ENCODE peak calls at places on chromosomes 13 and 19, in seven cellular contexts. C is AG04449, A is Caco-2, Y is mesendoderm, W is adrenal gland, G is HAP-1, L is mesenchymal stem cell. X is an unnamed sample.
A peak's percentile ranks its signal among the peaks of the same experiment; 100 is the strongest.

GRCh38 chr19:45640849-45641273 is 1.7 kb upstream of the EML2 start:
- DNase-seq in C (no peak), A (no peak), Y (no peak), W (no peak), G (no peak), L (no peak), X (no peak)

GRCh38 chr13:52846567-52847321 is 1.7 kb downstream of the PCDH8 start:
- DNase-seq in C (no peak), A (no peak), Y (peak; percentile 85), W (no peak), G (peak; percentile 81), L (no peak), X (peak; percentile 51)

GRCh38 chr19:47097396-47098217 is 16.0 kb downstream of the ZC3H4 start:
- DNase-seq in C (no peak), A (no peak), Y (no peak), W (no peak), G (no peak), L (no peak), X (no peak)

GRCh38 chr13:108508263-108508662 is 121.1 kb upstream of the MYO16 start:
- DNase-seq in C (no peak), A (peak; percentile 16), Y (peak; percentile 76), W (no peak), G (no peak), L (peak; percentile 41), X (peak; percentile 12)

GRCh38 chr19:54002495-54003315 is 11.3 kb downstream of the CACNG6 start:
- DNase-seq in C (no peak), A (no peak), Y (no peak), W (no peak), G (no peak), L (no peak), X (no peak)

GRCh38 chr19:35362261-35363000 is 4.2 kb downstream of the FFAR3 start:
- DNase-seq in C (no peak), A (no peak), Y (no peak), W (peak; percentile 30), G (no peak), L (no peak), X (no peak)

GRCh38 chr13:29849731-29850212 is 645 bp downstream of the UBL3 start:
- DNase-seq in C (no peak), A (peak; percentile 76), Y (peak; percentile 79), W (peak; percentile 82), G (peak; percentile 65), L (peak; percentile 84), X (peak; percentile 54)

GRCh38 chr19:5308471-5309437 is 31.9 kb downstream of the PTPRS start:
- DNase-seq in C (peak; percentile 47), A (no peak), Y (peak; percentile 51), W (peak; percentile 83), G (peak; percentile 88), L (no peak), X (peak; percentile 94)

GRCh38 chr19:6613711-6614110 is 22.8 kb upstream of the CD70 start:
- DNase-seq in C (no peak), A (no peak), Y (no peak), W (no peak), G (no peak), L (no peak), X (no peak)

GRCh38 chr13:71610876-71611275 is 256.1 kb downstream of the DACH1 start:
- DNase-seq in C (no peak), A (no peak), Y (no peak), W (no peak), G (peak; percentile 54), L (peak; percentile 30), X (no peak)

GRCh38 chr19:19911150-19911549 is 10.4 kb downstream of the ZNF93 start:
- DNase-seq in C (no peak), A (no peak), Y (peak; percentile 16), W (no peak), G (no peak), L (peak; percentile 54), X (no peak)

GRCh38 chr19:47247308-47247990 is 8.9 kb upstream of the CCDC9 start:
- DNase-seq in C (no peak), A (peak; percentile 82), Y (peak; percentile 83), W (peak; percentile 94), G (peak; percentile 86), L (peak; percentile 78), X (peak; percentile 87)

GRCh38 chr19:55145241-55145640 is 3.8 kb downstream of the TNNT1 start:
- DNase-seq in C (no peak), A (no peak), Y (no peak), W (no peak), G (no peak), L (no peak), X (no peak)

GRCh38 chr13:45411631-45412030 is 6.5 kb downstream of the SLC25A30 start:
- DNase-seq in C (no peak), A (no peak), Y (no peak), W (no peak), G (no peak), L (no peak), X (no peak)

GRCh38 chr13:45412274-45413049 is 5.7 kb downstream of the SLC25A30 start:
- DNase-seq in C (no peak), A (no peak), Y (no peak), W (no peak), G (no peak), L (peak; percentile 56), X (no peak)

GRCh38 chr13:45415112-45415511 is 3.1 kb downstream of the SLC25A30 start:
- DNase-seq in C (no peak), A (no peak), Y (no peak), W (no peak), G (no peak), L (no peak), X (no peak)

GRCh38 chr13:45411226-45411625 is 6.9 kb downstream of the SLC25A30 start:
- DNase-seq in C (no peak), A (no peak), Y (no peak), W (no peak), G (no peak), L (no peak), X (no peak)

GRCh38 chr13:45413826-45414312 is 4.3 kb downstream of the SLC25A30 start:
- DNase-seq in C (no peak), A (no peak), Y (no peak), W (no peak), G (no peak), L (no peak), X (no peak)
- H3K4me3 ChIP-seq in C (no peak overlapping the region), A (no peak overlapping the region), Y (no peak overlapping the region), W (no peak overlapping the region), G (no peak overlapping the region), L (peak overlapping the region; percentile 59), X (no peak overlapping the region)

DNA sequence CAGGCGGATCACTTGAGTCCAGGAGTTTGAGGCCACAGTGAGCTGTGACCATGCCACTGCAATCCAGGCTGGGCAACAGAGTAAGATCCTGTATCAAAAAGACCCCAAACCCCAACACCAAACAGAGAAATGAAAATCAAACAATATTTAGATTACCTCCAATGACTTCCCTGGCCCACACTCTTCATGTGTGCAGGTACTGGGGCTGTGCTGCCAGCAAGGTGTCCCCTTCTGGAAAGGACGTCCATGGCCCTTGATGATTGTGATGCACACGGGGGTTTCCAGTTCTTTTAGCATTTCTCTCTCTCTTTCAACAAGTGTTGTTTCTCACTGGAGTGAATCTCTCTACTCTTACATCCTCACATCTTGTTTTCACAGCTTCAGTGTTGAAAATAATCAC is 23.7 kb upstream of the LGALS14 start:
- DNase-seq in C (no peak), A (no peak), Y (no peak), W (no peak), G (no peak), L (no peak), X (no peak)
- H3K4me3 ChIP-seq in C (no peak overlapping the region), A (no peak overlapping the region), Y (no peak overlapping the region), W (no peak overlapping the region), G (no peak overlapping the region), L (no peak overlapping the region), X (no peak overlapping the region)

GRCh38 chr19:48836089-48837017 is at the start of gene HSD17B14:
- DNase-seq in C (no peak), A (peak; percentile 59), Y (peak; percentile 88), W (no peak), G (peak; percentile 57), L (peak; percentile 90), X (peak; percentile 68)
- H3K4me3 ChIP-seq in C (peak within 1 kb of the TSS; percentile 64), A (peak within 1 kb of the TSS; percentile 63), Y (peak within 1 kb of the TSS; percentile 54), W (no peak within 1 kb of the TSS), G (peak within 1 kb of the TSS; percentile 11), L (peak within 1 kb of the TSS; percentile 75), X (peak within 1 kb of the TSS; percentile 37)

GRCh38 chr19:33621065-33621785 is 528 bp upstream of the CHST8 start:
- DNase-seq in C (no peak), A (no peak), Y (no peak), W (no peak), G (peak; percentile 18), L (no peak), X (no peak)

GRCh38 chr19:33620611-33621010 is 1.1 kb upstream of the CHST8 start:
- DNase-seq in C (no peak), A (no peak), Y (no peak), W (no peak), G (no peak), L (no peak), X (no peak)

GRCh38 chr19:33622505-33622808 is 704 bp downstream of the CHST8 start:
- DNase-seq in C (no peak), A (no peak), Y (peak; percentile 37), W (no peak), G (peak; percentile 31), L (no peak), X (peak; percentile 7)

GRCh38 chr19:33622809-33623511 is 1.2 kb downstream of the CHST8 start:
- DNase-seq in C (no peak), A (no peak), Y (peak; percentile 19), W (no peak), G (peak; percentile 25), L (no peak), X (peak; percentile 23)

GRCh38 chr19:33621811-33622504 is at the start of gene CHST8:
- DNase-seq in C (no peak), A (peak; percentile 68), Y (peak; percentile 74), W (no peak), G (peak; percentile 80), L (no peak), X (peak; percentile 39)
- H3K4me3 ChIP-seq in C (peak within 1 kb of the TSS; percentile 15), A (peak within 1 kb of the TSS; percentile 35), Y (peak within 1 kb of the TSS; percentile 30), W (no peak within 1 kb of the TSS), G (peak within 1 kb of the TSS; percentile 38), L (no peak within 1 kb of the TSS), X (peak within 1 kb of the TSS; percentile 64)

DNA sequence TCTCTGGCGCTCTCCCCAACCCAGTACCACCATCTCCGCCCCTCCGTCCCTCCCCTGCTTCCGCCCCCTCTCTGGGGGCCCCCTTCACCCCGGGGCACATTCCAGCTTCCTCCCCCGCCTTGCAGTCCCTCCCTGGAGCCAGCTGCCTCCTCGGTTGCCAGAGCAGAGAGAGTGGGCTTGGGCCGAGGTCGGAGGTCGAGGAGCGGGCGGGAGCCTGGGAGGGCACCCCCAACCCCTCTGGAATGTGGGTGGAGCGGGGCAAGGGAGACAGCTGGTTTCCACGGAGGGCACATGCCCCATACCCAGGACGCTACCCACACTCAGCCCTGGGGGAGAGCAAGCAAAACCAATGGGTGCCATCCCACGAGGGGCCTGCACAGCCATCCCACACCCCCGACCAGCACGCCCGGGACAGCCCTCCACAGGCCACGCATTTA is 6.4 kb upstream of the CIRBP start:
- DNase-seq in C (no peak), A (no peak), Y (no peak), W (no peak), G (no peak), L (no peak), X (no peak)
- H3K4me3 ChIP-seq in C (peak overlapping the region; percentile 18), A (no peak overlapping the region), Y (no peak overlapping the region), W (no peak overlapping the region), G (peak overlapping the region; percentile 58), L (no peak overlapping the region), X (no peak overlapping the region)

DNA sequence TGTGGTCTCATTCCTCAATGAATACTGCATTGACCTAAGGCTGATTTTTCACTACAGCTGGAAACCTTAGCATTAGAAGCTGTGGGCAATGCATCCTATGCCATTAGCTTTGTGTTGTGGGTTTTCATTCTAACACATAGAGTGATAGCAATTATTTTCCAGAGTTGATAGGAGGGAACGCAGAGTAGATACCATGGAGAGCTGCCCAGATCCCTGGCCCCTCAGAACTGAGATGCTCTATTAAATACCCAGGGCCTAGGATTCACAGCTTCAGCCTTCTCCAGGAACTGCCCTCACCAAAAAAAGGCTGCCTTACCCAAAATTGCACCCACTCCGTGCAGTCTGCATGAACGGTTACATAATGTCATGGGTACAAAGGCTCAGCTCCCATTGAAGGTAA is 444.4 kb downstream of the SUCLA2 start:
- DNase-seq in C (no peak), A (no peak), Y (no peak), W (no peak), G (no peak), L (no peak), X (no peak)
- H3K4me3 ChIP-seq in C (no peak overlapping the region), A (no peak overlapping the region), Y (no peak overlapping the region), W (no peak overlapping the region), G (no peak overlapping the region), L (no peak overlapping the region), X (no peak overlapping the region)

X was measured in cardiac muscle cell.